ENCODE peak calls at places on chromosome 6, in nine cellular contexts. J, H, S, B, W, G, T, C and O are unnamed samples. For H3K4me1, the result is how much of the 10 kb centered on the place peaks cover.

GRCh38 chr6:170188571-170189001 is 102.3 kb downstream of the DLL1 start:
- DNase-seq in J (no peak), H (no peak), S (no peak), B (no peak), W (no peak), G (no peak), T (no peak), C (peak), O (no peak)

GRCh38 chr6:146369866-146370265 is 173.8 kb upstream of the RAB32 start:
- DNase-seq in J (no peak), H (no peak), S (no peak), B (no peak), W (no peak), G (no peak), T (no peak), C (no peak), O (no peak)

GRCh38 chr6:144007779-144008500 is at the start of gene PLAGL1:
- DNase-seq in J (peak), H (peak), S (peak), B (no peak), W (peak), G (peak), T (no peak), C (peak), O (peak)

GRCh38 chr6:34243901-34244884 is 4.6 kb downstream of the SMIM29 start:
- DNase-seq in J (peak), H (peak), S (peak), B (peak), W (peak), G (peak), T (no peak), C (peak), O (peak)

GRCh38 chr6:137560184-137560563 is 66.0 kb upstream of the OLIG3 start:
- DNase-seq in J (no peak), H (no peak), S (no peak), B (no peak), W (no peak), G (no peak), T (no peak), C (no peak), O (no peak)

GRCh38 chr6:150293423-150294280 is 75.2 kb upstream of the IYD start:
- DNase-seq in J (peak), H (peak), S (no peak), B (no peak), W (no peak), G (peak), T (no peak), C (no peak), O (peak)

GRCh38 chr6:41658551-41659069 is 20.3 kb downstream of the MDFI start:
- DNase-seq in J (no peak), H (no peak), S (no peak), B (no peak), W (no peak), G (no peak), T (no peak), C (no peak), O (no peak)

GRCh38 chr6:56594699-56595098 is 48.0 kb downstream of the DST start:
- DNase-seq in J (no peak), H (no peak), S (no peak), B (no peak), W (no peak), G (no peak), T (no peak), C (no peak), O (no peak)

GRCh38 chr6:125818659-125819297 is 28.0 kb downstream of the NCOA7 start:
- DNase-seq in J (no peak), H (peak), S (no peak), B (no peak), W (no peak), G (peak), T (no peak), C (no peak), O (peak)

GRCh38 chr6:45445364-45445748 is 67.6 kb upstream of the SUPT3H start:
- DNase-seq in J (no peak), H (no peak), S (no peak), B (no peak), W (no peak), G (no peak), T (no peak), C (no peak), O (no peak)
- H3K4me1 ChIP-seq in J (under half), H (under half), S (under half), B (under half), W (under half), G (under half), T (under half), C (under half), O (under half)

GRCh38 chr6:164296411-164296810 is 881.9 kb downstream of the QKI start:
- DNase-seq in J (peak), H (no peak), S (no peak), B (no peak), W (no peak), G (no peak), T (no peak), C (no peak), O (no peak)
- H3K4me1 ChIP-seq in J (under half), H (under half), S (under half), B (under half), W (under half), G (under half), T (under half), C (under half), O (under half)

DNA sequence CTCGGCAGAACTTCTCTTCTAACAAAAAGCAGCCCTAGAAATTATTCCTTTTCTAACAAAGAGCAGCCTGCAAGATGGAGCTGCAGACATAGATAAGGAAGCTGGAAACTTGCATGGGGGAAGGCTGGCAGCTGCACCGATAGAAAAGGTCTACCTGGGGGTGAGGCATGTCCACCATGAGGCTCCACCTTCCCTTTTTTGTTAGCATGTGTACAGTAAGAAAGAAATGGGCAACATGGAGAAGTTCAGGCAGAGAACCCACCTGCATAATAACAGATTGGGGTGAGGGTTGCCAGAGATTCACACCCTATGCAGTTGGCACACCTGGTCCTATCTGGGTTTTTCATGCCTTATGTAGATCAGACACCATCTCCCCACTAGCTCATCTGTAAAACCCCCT is 25.4 kb downstream of the ZNF311 start:
- DNase-seq in J (no peak), H (no peak), S (no peak), B (no peak), W (no peak), G (no peak), T (no peak), C (no peak), O (no peak)
- H3K4me1 ChIP-seq in J (under half), H (under half), S (under half), B (under half), W (under half), G (under half), T (under half), C (under half), O (under half)

GRCh38 chr6:133704371-133704770 is 184.5 kb upstream of the TCF21 start:
- DNase-seq in J (peak), H (peak), S (no peak), B (no peak), W (no peak), G (no peak), T (no peak), C (no peak), O (peak)

GRCh38 chr6:133697666-133698065 is 191.2 kb upstream of the TCF21 start:
- DNase-seq in J (peak), H (peak), S (no peak), B (no peak), W (no peak), G (no peak), T (no peak), C (no peak), O (no peak)

GRCh38 chr6:133698272-133698671 is 190.6 kb upstream of the TCF21 start:
- DNase-seq in J (no peak), H (no peak), S (no peak), B (no peak), W (no peak), G (no peak), T (no peak), C (no peak), O (no peak)

GRCh38 chr6:133701633-133702331 is 187.1 kb upstream of the TCF21 start:
- DNase-seq in J (peak), H (peak), S (no peak), B (no peak), W (peak), G (peak), T (no peak), C (no peak), O (no peak)

DNA sequence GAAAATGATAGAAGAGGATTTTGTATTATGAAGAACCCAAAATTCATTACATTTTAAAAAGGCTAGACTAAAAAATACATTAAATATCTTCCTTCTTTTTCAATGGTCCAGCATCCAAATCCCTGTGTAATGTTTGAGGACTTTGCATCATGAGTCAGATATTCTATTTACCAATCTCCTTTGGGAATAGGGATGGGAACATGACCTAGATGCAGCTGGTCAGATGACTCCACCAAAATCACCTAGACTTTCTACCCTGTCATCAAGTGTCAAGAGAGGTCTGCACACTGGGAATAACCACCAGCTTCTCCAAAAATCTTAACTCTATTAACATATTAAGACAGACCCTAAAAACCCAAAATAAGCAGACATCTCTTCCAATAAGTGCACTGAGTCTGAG is 188.9 kb upstream of the TCF21 start:
- DNase-seq in J (no peak), H (no peak), S (no peak), B (no peak), W (no peak), G (no peak), T (no peak), C (no peak), O (peak)
- H3K4me1 ChIP-seq in J (under half), H (under half), S (under half), B (under half), W (under half), G (under half), T (under half), C (under half), O (under half)

DNA sequence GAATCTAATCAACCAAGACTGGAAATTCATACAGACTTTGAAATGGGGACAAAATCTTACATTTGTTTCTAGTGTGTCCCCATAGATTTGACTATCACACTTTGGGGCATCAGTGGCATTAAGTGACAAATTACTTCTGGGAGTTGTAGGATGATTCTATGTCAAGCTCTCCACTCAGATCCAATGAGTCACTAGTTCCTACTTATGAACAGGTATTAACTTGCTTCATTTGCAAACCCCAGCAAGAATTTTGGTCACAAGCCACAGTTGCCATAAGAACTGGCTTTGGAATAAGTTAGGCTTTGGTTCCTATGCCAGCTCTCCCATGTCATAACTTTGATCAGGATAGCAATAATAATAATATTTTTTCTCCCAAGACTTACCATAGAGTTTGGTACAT is 77.6 kb upstream of the PTPRK start:
- DNase-seq in J (peak), H (no peak), S (no peak), B (no peak), W (no peak), G (no peak), T (no peak), C (no peak), O (peak)
- H3K4me1 ChIP-seq in J (under half), H (under half), S (under half), B (under half), W (under half), G (under half), T (under half), C (under half), O (under half)